ENCODE peak calls at places on chromosome 5, in six cellular contexts. P is lung; H is effector memory CD4-positive, alpha-beta T cell; M is right cardiac atrium; N is CD4-positive, CD25-positive, alpha-beta regulatory T cell; B is WERI-Rb-1. X is an unnamed sample. For H3K27me3 and H3K9me3, the result is how much of the 10 kb centered on the place peaks cover.

GRCh38 chr5:171721469-171721868 is 64.1 kb upstream of the SMIM23 start:
- DNase-seq in P (peak), B (no peak), H (no peak), M (no peak), N (peak), X (no peak)

GRCh38 chr5:116947691-116948528 is 373.3 kb upstream of the SEMA6A start:
- DNase-seq in N (peak), M (peak), H (no peak), B (peak), P (peak), X (peak)

GRCh38 chr5:175254155-175254554 is 189.8 kb downstream of the DRD1 start:
- DNase-seq in B (no peak), N (no peak), H (no peak), P (no peak), M (no peak), X (no peak)

GRCh38 chr5:144017631-144018030 is 152.8 kb downstream of the YIPF5 start:
- DNase-seq in H (no peak), P (no peak), B (no peak), N (no peak), M (no peak), X (no peak)

GRCh38 chr5:17831279-17831678 is 197.0 kb downstream of the TAF11L14 start:
- DNase-seq in P (no peak), H (no peak), M (no peak), B (no peak), N (no peak), X (no peak)

GRCh38 chr5:127820910-127821553 is 117.8 kb downstream of the CCDC192 start:
- DNase-seq in M (no peak), B (no peak), N (no peak), P (no peak), H (no peak), X (no peak)

GRCh38 chr5:39376293-39376714 is 12.0 kb upstream of the C9 start:
- DNase-seq in H (no peak), N (peak), P (peak), B (peak), M (no peak), X (peak)

GRCh38 chr5:131671994-131672655 is 37.1 kb upstream of the RAPGEF6 start:
- DNase-seq in M (no peak), N (no peak), P (no peak), H (no peak), B (no peak), X (no peak)

GRCh38 chr5:127076730-127077129 is 3.4 kb upstream of the C5orf63 start:
- DNase-seq in B (no peak), P (no peak), H (no peak), N (no peak), M (peak), X (no peak)

GRCh38 chr5:64773533-64773932 is 4.8 kb downstream of the CWC27 start:
- DNase-seq in N (no peak), H (no peak), P (no peak), M (no peak), B (no peak), X (no peak)

GRCh38 chr5:66912787-66913186 is 283.8 kb downstream of the CD180 start:
- DNase-seq in H (no peak), M (no peak), P (no peak), B (no peak), N (no peak), X (no peak)

GRCh38 chr5:6585939-6586646 is 46.8 kb downstream of the NSUN2 start:
- DNase-seq in H (no peak), B (no peak), N (no peak), M (no peak), P (no peak), X (no peak)

GRCh38 chr5:181044662-181045305 is 4.7 kb downstream of the BTNL9 start:
- DNase-seq in B (no peak), N (no peak), P (peak), M (peak), H (no peak), X (no peak)

GRCh38 chr5:43729846-43730478 is 127.0 kb downstream of the NNT start:
- DNase-seq in H (no peak), P (no peak), B (no peak), M (no peak), N (peak), X (no peak)

GRCh38 chr5:107505763-107506534 is 164.8 kb downstream of the EFNA5 start:
- DNase-seq in N (no peak), H (no peak), M (no peak), B (no peak), P (no peak), X (no peak)

GRCh38 chr5:132827943-132828673 is 2.3 kb downstream of the SHROOM1 start:
- DNase-seq in P (no peak), M (no peak), N (no peak), B (no peak), H (no peak), X (no peak)

GRCh38 chr5:141431286-141431685 is 979 bp downstream of the PCDHGA12 start:
- DNase-seq in N (no peak), B (no peak), P (no peak), H (no peak), M (no peak), X (no peak)

GRCh38 chr5:132408456-132408855 is 38.9 kb downstream of the SLC22A5 start:
- DNase-seq in H (no peak), M (no peak), N (no peak), P (no peak), B (no peak), X (no peak)

GRCh38 chr5:120017523-120017922 is 388.2 kb downstream of the FAM170A start:
- DNase-seq in B (no peak), P (no peak), N (no peak), M (no peak), H (no peak), X (no peak)

DNA sequence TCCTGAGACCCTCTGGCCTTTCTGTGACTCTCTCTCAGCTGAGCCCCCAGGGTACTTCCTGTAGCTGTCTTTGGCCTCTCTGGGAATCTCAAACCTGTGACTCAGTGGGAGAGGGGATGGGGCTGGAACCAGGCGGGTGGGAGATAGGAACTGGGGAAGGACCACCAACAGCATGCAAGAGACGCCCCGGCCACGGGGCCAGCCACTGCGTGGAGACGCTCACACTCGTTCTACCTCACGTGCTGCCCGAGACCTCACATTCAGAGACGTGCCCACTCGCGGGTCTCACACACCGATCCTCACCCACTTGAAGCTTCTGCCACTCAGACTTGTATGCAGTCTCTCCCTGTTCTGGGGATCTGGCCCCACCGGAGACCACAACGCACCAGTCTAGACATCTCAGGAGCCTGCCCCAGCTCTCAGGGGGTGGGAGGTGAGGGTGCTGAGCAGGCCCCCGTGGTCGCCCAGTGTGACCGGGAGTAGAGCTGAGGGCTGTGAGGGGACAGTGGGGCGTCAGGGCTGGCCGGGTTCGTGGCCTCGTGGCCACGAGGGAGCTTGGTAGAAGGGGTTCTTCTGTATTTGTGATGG is 13.8 kb downstream of the GPRIN1 start:
- DNase-seq in H (no peak), B (no peak), M (no peak), P (no peak), N (no peak), X (no peak)
- H3K4me3 ChIP-seq in H (peak), B (no peak), M (no peak), P (no peak), N (no peak), X (no peak)

DNA sequence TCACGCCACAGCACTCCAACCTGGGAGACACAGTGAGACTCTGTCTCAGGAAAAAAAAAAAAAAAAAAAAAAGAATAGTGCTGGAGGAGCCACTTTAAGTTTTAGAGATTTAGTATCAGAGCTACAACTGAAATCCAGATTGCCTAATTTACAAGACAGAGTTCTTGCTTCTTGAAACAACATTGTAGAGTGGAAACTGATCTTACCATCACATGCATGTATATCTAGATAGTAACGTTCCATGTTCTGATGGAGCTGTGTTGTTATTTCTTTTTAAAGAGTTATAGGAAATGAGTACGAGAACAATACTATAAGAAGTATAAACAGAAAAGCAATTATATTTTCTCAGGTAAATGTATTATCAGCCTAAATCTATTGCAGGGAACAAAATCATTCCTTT is 48.9 kb downstream of the TBCA start:
- DNase-seq in M (no peak), H (no peak), P (no peak), B (no peak), N (no peak), X (no peak)
- H3K27me3 ChIP-seq in M (under half), H (under half), P (under half), B (under half), N (under half), X (under half)

GRCh38 chr5:173564106-173564505 is 52.3 kb downstream of the BOD1 start:
- DNase-seq in B (no peak), N (no peak), M (no peak), H (no peak), P (no peak), X (no peak)
- H3K9me3 ChIP-seq in B (under half), N (under half), M (under half), H (under half), P (under half), X (under half)

GRCh38 chr5:178356459-178356872 is 123.9 kb upstream of the PHYKPL start:
- DNase-seq in B (no peak), H (no peak), N (no peak), P (no peak), M (no peak), X (no peak)
- H3K4me3 ChIP-seq in B (no peak), H (no peak), N (no peak), P (no peak), M (no peak), X (no peak)